ENCODE peak calls at places on chromosome 21, in eight cellular contexts. D is MCF 10A, W is renal cortical epithelial cell, V is GM03348, G is left lung, H is GM12865, T is GM13976, I is EL. O is an unnamed sample.

GRCh38 chr21:45867671-45868081 is 113.9 kb upstream of the COL6A1 start:
- DNase-seq in D (no peak), W (no peak), V (no peak), G (no peak), H (no peak), T (no peak), I (no peak), O (no peak)

GRCh38 chr21:43835861-43836260 is 29.2 kb upstream of the AGPAT3 start:
- DNase-seq in D (no peak), W (no peak), V (no peak), G (peak), H (no peak), T (no peak), I (no peak), O (no peak)

GRCh38 chr21:38956791-38957571 is 151.3 kb downstream of the ETS2 start:
- DNase-seq in D (peak), W (peak), V (peak), G (no peak), H (no peak), T (no peak), I (no peak), O (no peak)

GRCh38 chr21:45624356-45624854 is 19.1 kb upstream of the PCBP3 start:
- DNase-seq in D (no peak), W (no peak), V (no peak), G (no peak), H (no peak), T (no peak), I (no peak), O (peak)

GRCh38 chr21:42056996-42057689 is 14.0 kb upstream of the UMODL1 start:
- DNase-seq in D (peak), W (peak), V (peak), G (peak), H (no peak), T (no peak), I (peak), O (peak)

GRCh38 chr21:45769896-45770295 is 126.4 kb downstream of the PCBP3 start:
- DNase-seq in D (no peak), W (no peak), V (no peak), G (no peak), H (no peak), T (peak), I (no peak), O (no peak)

GRCh38 chr21:42002421-42002958 is 7.7 kb downstream of the ZBTB21 start:
- DNase-seq in D (peak), W (peak), V (peak), G (no peak), H (peak), T (peak), I (peak), O (no peak)

GRCh38 chr21:35232545-35233176 is 183.6 kb upstream of the RUNX1 start:
- DNase-seq in D (peak), W (peak), V (no peak), G (no peak), H (no peak), T (no peak), I (peak), O (no peak)

GRCh38 chr21:39666681-39667315 is 54.1 kb downstream of the B3GALT5 start:
- DNase-seq in D (no peak), W (peak), V (no peak), G (no peak), H (no peak), T (no peak), I (no peak), O (peak)

GRCh38 chr21:44918581-44919033 is 2.1 kb downstream of the ITGB2 start:
- DNase-seq in D (no peak), W (no peak), V (no peak), G (peak), H (no peak), T (no peak), I (no peak), O (peak)

GRCh38 chr21:15135867-15136629 is 71.2 kb upstream of the NRIP1 start:
- DNase-seq in D (no peak), W (peak), V (no peak), G (no peak), H (no peak), T (no peak), I (no peak), O (no peak)

GRCh38 chr21:28932717-28933116 is 60.0 kb downstream of the LTN1 start:
- DNase-seq in D (no peak), W (no peak), V (no peak), G (no peak), H (no peak), T (no peak), I (no peak), O (no peak)

GRCh38 chr21:46110499-46111192 is 12.7 kb downstream of the COL6A2 start:
- DNase-seq in D (no peak), W (no peak), V (peak), G (peak), H (no peak), T (no peak), I (no peak), O (peak)

GRCh38 chr21:39969691-39970364 is 102.6 kb downstream of the PCP4 start:
- DNase-seq in D (no peak), W (no peak), V (no peak), G (no peak), H (no peak), T (no peak), I (no peak), O (no peak)

GRCh38 chr21:27423906-27424595 is 457.2 kb upstream of the ADAMTS5 start:
- DNase-seq in D (no peak), W (peak), V (no peak), G (no peak), H (no peak), T (no peak), I (peak), O (no peak)

GRCh38 chr21:35529141-35529863 is 480.2 kb upstream of the RUNX1 start:
- DNase-seq in D (peak), W (peak), V (peak), G (no peak), H (peak), T (peak), I (peak), O (no peak)

GRCh38 chr21:45532826-45533730 is 9.2 kb downstream of the SLC19A1 start:
- DNase-seq in D (no peak), W (no peak), V (no peak), G (peak), H (no peak), T (no peak), I (no peak), O (peak)

GRCh38 chr21:19256934-19257660 is 853.5 kb upstream of the TMPRSS15 start:
- DNase-seq in D (no peak), W (no peak), V (no peak), G (no peak), H (no peak), T (no peak), I (no peak), O (no peak)

GRCh38 chr21:33441489-33442477 is 38.0 kb downstream of the TMEM50B start:
- DNase-seq in D (peak), W (peak), V (peak), G (no peak), H (peak), T (peak), I (peak), O (no peak)

GRCh38 chr21:29885491-29885890 is 54.3 kb downstream of the GRIK1 start:
- DNase-seq in D (no peak), W (no peak), V (no peak), G (no peak), H (no peak), T (no peak), I (no peak), O (no peak)

GRCh38 chr21:44407493-44407892 is 47.8 kb upstream of the LRRC3 start:
- DNase-seq in D (no peak), W (no peak), V (peak), G (no peak), H (no peak), T (peak), I (no peak), O (no peak)

GRCh38 chr21:18318156-18318555 is 73.5 kb downstream of the CHODL start:
- DNase-seq in D (peak), W (no peak), V (no peak), G (no peak), H (no peak), T (no peak), I (no peak), O (no peak)

O was measured in upper lobe of right lung.